ENCODE peak calls at places on chromosomes 11 and 22, in six cellular contexts. Y is heart left ventricle, R is uterus, K is body of pancreas, Q is esophagus squamous epithelium, D is stomach. M is an unnamed sample. For H3K4me1, the result is how much of the 10 kb centered on the place peaks cover.

GRCh38 chr11:27347949-27348879 is 14.8 kb downstream of the CCDC34 start:
- DNase-seq in Q (no peak), R (no peak), D (no peak), Y (no peak), K (no peak), M (no peak)

GRCh38 chr11:112525270-112525669 is 264.6 kb upstream of the PLET1 start:
- DNase-seq in R (no peak), Y (no peak), K (no peak), Q (no peak), D (no peak), M (no peak)

GRCh38 chr11:16945671-16946469 is 68.3 kb downstream of the PLEKHA7 start:
- DNase-seq in Y (peak), D (peak), R (no peak), Q (no peak), K (peak), M (peak)

GRCh38 chr22:38609371-38609770 is 39.4 kb upstream of the DMC1 start:
- DNase-seq in Q (no peak), K (no peak), D (no peak), R (no peak), Y (no peak), M (no peak)

GRCh38 chr11:92295175-92296137 is 70.8 kb downstream of the FAT3 start:
- DNase-seq in Q (no peak), R (no peak), K (no peak), Y (no peak), D (peak), M (peak)

GRCh38 chr22:19731736-19732135 is 8.4 kb downstream of the GP1BB start:
- DNase-seq in R (no peak), D (no peak), Q (no peak), K (no peak), Y (no peak), M (no peak)

GRCh38 chr11:65899356-65900124 is 648 bp downstream of the FOSL1 start:
- DNase-seq in Y (peak), K (peak), Q (no peak), R (peak), D (peak), M (peak)

GRCh38 chr11:1425006-1425405 is 35.3 kb downstream of the BRSK2 start:
- DNase-seq in D (no peak), Y (no peak), R (no peak), Q (no peak), K (no peak), M (no peak)

GRCh38 chr11:63478896-63479295 is 12.1 kb downstream of the PLAAT5 start:
- DNase-seq in K (peak), Y (peak), Q (no peak), R (peak), D (peak), M (peak)

GRCh38 chr22:42742940-42743339 is 22.3 kb upstream of the A4GALT start:
- DNase-seq in K (no peak), D (no peak), Q (no peak), Y (peak), R (peak), M (no peak)

GRCh38 chr22:27720860-27721259 is 80.7 kb downstream of the MN1 start:
- DNase-seq in K (no peak), Q (no peak), R (no peak), Y (no peak), D (no peak), M (no peak)

GRCh38 chr11:126175261-126175885 is 36.1 kb downstream of the RPUSD4 start:
- DNase-seq in K (no peak), R (peak), Y (peak), Q (no peak), D (no peak), M (no peak)

GRCh38 chr11:74696932-74697687 is 34.1 kb downstream of the CHRDL2 start:
- DNase-seq in K (peak), Q (no peak), R (peak), D (peak), Y (peak), M (peak)

GRCh38 chr11:59822989-59823566 is 12.5 kb upstream of the MRPL16 start:
- DNase-seq in Y (peak), R (no peak), K (peak), D (peak), Q (no peak), M (no peak)

GRCh38 chr22:36197065-36197440 is 4.6 kb downstream of the APOL4 start:
- DNase-seq in Q (no peak), R (peak), K (no peak), Y (peak), D (no peak), M (peak)

GRCh38 chr11:1765871-1766718 is 2.4 kb upstream of the CTSD start:
- DNase-seq in K (no peak), D (no peak), R (no peak), Q (no peak), Y (no peak), M (no peak)

GRCh38 chr22:41838842-41839618 is 6.1 kb downstream of the SREBF2 start:
- DNase-seq in K (no peak), Y (no peak), Q (no peak), D (no peak), R (no peak), M (no peak)

GRCh38 chr11:125224391-125225015 is 60.0 kb downstream of the PKNOX2 start:
- DNase-seq in Y (peak), D (peak), R (peak), Q (no peak), K (peak), M (no peak)

GRCh38 chr22:30228509-30229359 is 17.8 kb downstream of the LIF start:
- DNase-seq in Y (no peak), R (no peak), D (no peak), K (no peak), Q (no peak), M (no peak)

GRCh38 chr22:19876941-19877625 is 22.4 kb upstream of the GNB1L start:
- DNase-seq in K (peak), R (peak), Q (no peak), Y (no peak), D (no peak), M (no peak)

GRCh38 chr11:87300640-87301381 is 263.1 kb downstream of the TMEM135 start:
- DNase-seq in Y (no peak), K (no peak), D (no peak), Q (no peak), R (no peak), M (no peak)

GRCh38 chr11:94178331-94178730 is 49.7 kb downstream of the PANX1 start:
- DNase-seq in Q (no peak), R (no peak), Y (no peak), K (no peak), D (no peak), M (no peak)

GRCh38 chr11:34432822-34433221 is 5.9 kb upstream of the CAT start:
- DNase-seq in R (no peak), Q (no peak), D (no peak), Y (no peak), K (no peak), M (no peak)

GRCh38 chr11:62707277-62707771 is at the start of the genes BSCL2 and GNG3:
- DNase-seq in D (no peak), Y (peak), Q (no peak), R (no peak), K (no peak), M (no peak)

GRCh38 chr22:41825376-41825775 is 7.5 kb upstream of the SREBF2 start:
- DNase-seq in R (no peak), D (no peak), Q (no peak), K (no peak), Y (peak), M (no peak)

GRCh38 chr22:38570841-38571364 is 920 bp upstream of the DMC1 start:
- DNase-seq in K (peak), Y (peak), D (peak), Q (no peak), R (no peak), M (peak)

GRCh38 chr11:118401880-118402590 is 629 bp downstream of the ATP5MG start:
- DNase-seq in K (no peak), Y (no peak), D (no peak), Q (no peak), R (no peak), M (no peak)

GRCh38 chr11:64206457-64207246 is at the start of gene FERMT3:
- DNase-seq in Q (no peak), R (no peak), K (peak), D (peak), Y (peak), M (peak)

GRCh38 chr11:117932426-117932825 is 3.2 kb upstream of the TMPRSS13 start:
- DNase-seq in Q (no peak), R (no peak), K (no peak), Y (no peak), D (no peak), M (peak)

GRCh38 chr22:19108807-19109197 is 13.4 kb downstream of the DGCR2 start:
- DNase-seq in Y (no peak), D (no peak), R (no peak), Q (no peak), K (no peak), M (no peak)

GRCh38 chr22:17922925-17923898 is 101.1 kb downstream of the MICAL3 start:
- DNase-seq in Y (no peak), Q (no peak), R (no peak), K (no peak), D (no peak), M (peak)

GRCh38 chr22:17924076-17924475 is 100.3 kb downstream of the MICAL3 start:
- DNase-seq in K (no peak), D (no peak), Q (no peak), Y (no peak), R (no peak), M (no peak)

GRCh38 chr22:17920145-17920605 is 104.2 kb downstream of the MICAL3 start:
- DNase-seq in Q (no peak), R (no peak), D (peak), Y (peak), K (no peak), M (no peak)

GRCh38 chr22:17920992-17921650 is 103.2 kb downstream of the MICAL3 start:
- DNase-seq in Y (no peak), Q (no peak), K (no peak), D (no peak), R (no peak), M (no peak)

GRCh38 chr22:17921871-17922821 is 102.2 kb downstream of the MICAL3 start:
- DNase-seq in K (no peak), R (no peak), Q (no peak), D (no peak), Y (peak), M (peak)
- TF ChIP-seq POLR2A in K (no peak), R (no peak), Q (no peak), D (no peak), Y (no peak), M (no peak)

DNA sequence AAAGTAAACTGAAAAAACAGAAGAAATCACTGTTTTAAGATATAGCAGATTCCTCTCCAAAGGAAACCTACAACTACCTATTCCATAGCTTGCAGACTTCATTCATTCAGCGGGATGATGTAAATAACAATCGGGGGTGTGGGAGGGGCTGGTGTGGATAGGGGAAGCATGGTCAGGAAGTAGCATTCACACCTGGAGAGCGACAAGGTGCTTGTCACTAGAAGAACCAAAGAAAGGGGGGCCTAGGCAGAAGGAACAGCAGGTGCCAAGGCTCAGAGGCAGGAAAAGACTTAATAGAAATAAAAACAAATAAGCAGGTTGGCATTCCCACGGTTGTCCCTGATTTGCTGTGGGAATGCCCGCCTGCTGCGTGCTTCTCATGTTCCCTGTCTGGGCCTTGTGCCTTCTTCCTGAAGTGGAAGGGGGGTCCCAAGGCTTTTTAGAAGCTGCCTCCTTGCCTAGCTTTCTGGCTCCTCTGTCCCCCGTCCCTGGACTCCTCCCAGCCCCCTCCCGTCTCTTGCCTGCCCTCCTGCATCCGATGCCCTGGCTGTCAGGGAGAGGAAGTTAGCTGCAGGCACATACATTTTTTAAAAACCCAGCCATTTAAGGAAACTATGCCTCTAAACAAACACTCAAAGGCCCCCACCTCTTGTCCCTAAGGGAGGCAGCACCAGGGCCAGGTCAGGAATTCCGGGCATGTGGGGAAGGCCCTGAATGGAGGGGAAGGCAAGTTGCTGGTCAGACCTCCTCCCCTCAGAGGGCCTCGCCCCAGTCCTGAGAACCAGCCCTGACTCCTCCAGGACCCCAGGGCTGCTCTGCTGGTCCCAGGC is 54.7 kb upstream of the PRDM11 start:
- DNase-seq in Q (no peak), R (no peak), D (no peak), K (no peak), Y (no peak), M (no peak)
- H3K4me1 ChIP-seq in Q (under half), R (under half), D (under half), K (under half), Y (under half), M (under half)

DNA sequence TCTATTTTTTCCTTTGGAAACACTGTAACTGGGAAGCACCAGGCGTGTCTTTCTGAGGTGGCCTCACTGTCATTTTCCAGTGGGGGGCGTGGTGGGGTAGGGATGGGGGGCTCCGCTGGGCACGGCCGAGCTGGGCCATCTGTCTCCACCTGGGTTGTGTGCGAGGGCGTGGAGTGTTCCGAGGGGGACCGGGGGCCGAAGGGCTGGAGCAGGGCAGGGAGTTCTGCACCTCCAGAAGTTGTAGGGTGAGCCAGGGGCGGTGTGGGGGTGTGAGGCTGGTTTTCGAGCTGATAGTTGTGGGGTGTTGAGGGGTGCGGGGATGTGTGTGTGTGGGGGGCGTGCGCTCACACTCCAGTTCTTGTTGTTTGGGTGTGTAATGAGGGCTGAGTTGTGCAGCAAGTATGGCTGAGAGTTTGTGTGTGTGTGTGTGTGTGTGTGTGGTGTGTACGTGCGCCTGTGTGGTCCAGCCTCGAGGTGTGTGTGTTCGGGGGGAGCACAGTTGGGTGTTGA is 10.8 kb downstream of the YPEL4 start:
- DNase-seq in Q (no peak), K (no peak), R (no peak), D (no peak), Y (no peak), M (no peak)
- H3K27ac ChIP-seq in Q (peak), K (no peak), R (peak), D (peak), Y (peak), M (peak)

DNA sequence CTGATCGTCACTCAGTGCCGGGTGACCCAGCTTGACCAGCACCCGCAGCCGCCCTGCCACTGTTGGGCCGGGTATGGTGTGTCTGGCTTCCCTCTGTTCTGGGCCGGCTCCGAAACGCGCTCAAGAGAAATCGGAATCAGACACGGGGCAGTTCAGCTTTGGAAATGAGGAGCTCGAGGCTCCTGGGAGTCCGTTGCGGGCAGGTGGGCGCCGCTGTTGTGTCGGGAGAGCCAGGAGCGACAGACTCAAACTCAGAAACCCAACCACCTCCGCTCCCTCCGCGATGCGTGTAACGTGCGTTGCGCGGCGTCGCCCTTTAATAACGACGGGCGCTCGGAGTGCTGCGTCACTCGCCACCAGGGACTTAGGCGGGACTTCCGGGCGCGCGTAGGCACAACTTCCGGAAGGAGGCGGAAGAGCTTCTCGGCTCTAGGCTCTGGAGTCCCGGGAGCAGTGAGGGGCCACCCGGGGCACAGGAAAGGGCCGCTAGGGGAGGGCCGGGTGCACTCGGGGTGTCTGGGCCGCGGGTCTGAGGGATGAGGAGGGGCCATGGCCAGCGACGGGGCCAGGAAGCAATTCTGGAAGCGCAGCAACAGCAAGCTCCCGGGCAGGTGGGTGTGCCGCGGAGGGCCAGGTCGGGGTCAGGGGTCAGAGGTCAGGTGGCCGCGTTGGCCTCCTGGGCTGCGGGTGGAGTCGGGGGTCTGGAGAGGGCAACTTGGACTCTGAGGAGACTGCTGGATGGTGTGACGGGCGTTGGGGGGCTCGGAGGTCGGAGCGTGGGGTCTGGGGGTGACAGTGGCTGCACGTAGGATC is at the start of gene TBC1D22A:
- DNase-seq in D (peak), K (peak), Q (peak), R (peak), Y (peak), M (peak)
- TF ChIP-seq POLR2A in D (peak), K (peak), Q (peak), R (peak), Y (peak), M (peak)

DNA sequence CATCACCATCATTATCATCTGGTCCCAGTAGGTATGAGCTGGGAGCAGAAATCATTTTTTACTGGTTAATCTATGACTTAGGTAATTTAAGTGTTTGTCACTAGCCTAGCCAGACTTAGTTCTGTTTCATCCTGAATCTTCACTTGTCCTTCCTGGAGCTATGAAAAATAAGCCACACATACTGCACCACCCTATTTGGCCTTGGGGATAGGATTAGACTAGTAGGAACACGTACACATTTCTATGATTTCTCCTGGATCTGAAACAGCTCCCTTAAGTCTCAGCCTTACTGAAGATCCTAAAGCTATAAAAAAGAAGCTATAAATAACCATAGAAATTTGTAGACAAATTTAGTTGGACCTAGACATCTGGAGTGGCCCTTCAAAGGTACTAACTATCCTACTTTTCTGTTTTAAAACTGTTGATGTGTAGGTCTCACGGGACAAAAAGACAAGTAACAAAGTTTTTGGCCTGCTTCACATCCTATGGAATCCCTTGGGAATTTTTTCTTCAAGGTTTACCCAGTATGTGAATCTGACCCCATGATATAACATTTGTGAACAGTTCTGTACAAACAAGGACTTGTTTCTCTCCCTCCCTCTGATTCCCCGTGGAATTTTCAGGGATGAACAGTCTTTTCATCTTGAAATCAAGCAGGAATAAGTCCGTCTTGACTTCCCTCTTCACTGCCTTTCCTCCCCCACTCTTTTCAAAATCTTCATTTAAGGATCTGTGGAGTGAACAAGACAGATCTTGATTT is 275.0 kb downstream of the FAM76B start:
- DNase-seq in K (no peak), D (no peak), R (no peak), Y (no peak), Q (no peak), M (no peak)
- H3K4me1 ChIP-seq in K (under half), D (under half), R (under half), Y (under half), Q (under half), M (under half)

GRCh38 chr11:8683115-8683807 is 669 bp downstream of the RPL27A start:
- DNase-seq in Y (no peak), K (no peak), R (no peak), Q (no peak), D (no peak), M (no peak)

GRCh38 chr11:8685820-8686219 is 3.2 kb downstream of the RPL27A start:
- DNase-seq in D (no peak), Q (no peak), K (no peak), Y (no peak), R (no peak), M (no peak)

GRCh38 chr11:8686325-8686724 is 3.7 kb downstream of the RPL27A start:
- DNase-seq in Y (no peak), Q (no peak), D (no peak), K (no peak), R (no peak), M (no peak)

GRCh38 chr11:8685306-8685705 is 2.7 kb downstream of the RPL27A start:
- DNase-seq in Y (no peak), D (no peak), Q (no peak), R (no peak), K (no peak), M (no peak)

DNA sequence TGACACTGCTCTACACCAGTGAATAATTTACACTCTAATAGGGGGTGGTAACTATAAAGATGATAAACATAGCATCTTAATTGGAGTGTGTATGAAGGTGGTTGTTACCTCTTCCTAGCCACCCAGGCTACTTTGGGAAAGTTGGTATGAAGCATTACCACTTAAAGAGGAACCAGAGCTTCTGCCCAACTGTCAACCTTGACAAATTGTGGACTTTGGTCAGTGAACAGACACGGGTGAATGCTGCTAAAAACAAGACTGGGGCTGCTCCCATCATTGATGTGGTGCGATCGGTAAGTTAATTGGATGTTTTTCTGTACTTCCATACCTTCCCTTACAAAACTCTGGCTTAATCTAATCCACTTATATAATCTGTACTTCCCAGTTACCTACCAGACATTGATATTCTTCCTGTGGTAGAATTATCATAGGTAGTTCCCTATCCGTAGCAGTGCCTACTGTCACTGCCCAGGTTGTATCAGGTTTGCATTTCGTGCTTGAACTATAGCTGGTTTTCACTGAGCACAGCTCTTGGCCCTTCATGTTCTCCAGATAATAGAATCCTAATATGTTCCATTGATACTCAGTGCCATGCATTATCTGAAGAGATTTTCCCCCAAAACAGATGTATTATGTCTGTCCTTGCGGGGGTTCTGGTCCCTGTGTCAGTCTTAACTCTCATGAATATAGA is 2.2 kb downstream of the RPL27A start:
- DNase-seq in Y (no peak), D (no peak), R (no peak), K (no peak), Q (no peak), M (no peak)
- H3K27ac ChIP-seq in Y (no peak), D (no peak), R (no peak), K (no peak), Q (peak), M (no peak)

GRCh38 chr22:37538590-37539357 is 19.6 kb upstream of the CARD10 start:
- DNase-seq in D (peak), K (peak), Y (peak), R (peak), Q (peak), M (peak)
- TF ChIP-seq POLR2A in D (no peak), K (peak), Y (no peak), R (peak), Q (no peak), M (peak)

M was measured in Peyer's patch.